ENCODE peak calls at places on chromosomes 7 and 10, in ten cellular contexts. G is ovary; N is breast epithelium; V is cardiac muscle cell; I is CD8-positive, alpha-beta memory T cell; F is psoas muscle; X is transverse colon; H is right atrium auricular region; Z is heart left ventricle; L is mammary epithelial cell. Q is an unnamed sample.

GRCh38 chr7:137130751-137131158 is 212.8 kb downstream of the PTN start:
- DNase-seq in V (no peak), H (no peak), I (no peak), X (no peak), N (no peak), G (no peak), Z (no peak), F (no peak), L (peak; percentile 94), Q (no peak)

GRCh38 chr7:123979876-123980275 is 53.0 kb downstream of the TMEM229A start:
- DNase-seq in Z (no peak), H (no peak), X (no peak), F (no peak), N (no peak), V (no peak), I (no peak), L (peak; percentile 44), G (no peak), Q (no peak)

GRCh38 chr7:75072978-75073282 is 672 bp downstream of the RCC1L start:
- DNase-seq in H (no peak), I (no peak), Z (no peak), G (no peak), X (no peak), V (no peak), N (no peak), F (no peak), L (no peak), Q (no peak)

GRCh38 chr7:44906980-44907379 is 21.6 kb upstream of the PURB start:
- DNase-seq in F (no peak), I (no peak), G (no peak), V (no peak), X (no peak), Z (no peak), L (no peak), N (no peak), H (no peak), Q (no peak)

GRCh38 chr7:89798599-89798996 is 355.7 kb upstream of the STEAP1 start:
- DNase-seq in Z (peak; percentile 21), X (no peak), H (no peak), L (no peak), N (no peak), V (no peak), G (no peak), F (no peak), I (no peak), Q (no peak)

GRCh38 chr10:89163265-89163995 is 43.7 kb downstream of the CH25H start:
- DNase-seq in X (peak; percentile 41), I (peak; percentile 19), Z (peak; percentile 37), N (no peak), V (no peak), H (peak; percentile 62), F (peak; percentile 14), G (no peak), L (peak; percentile 91), Q (peak; percentile 89)

GRCh38 chr7:105046414-105046813 is 32.4 kb downstream of the KMT2E start:
- DNase-seq in H (no peak), L (peak; percentile 27), Z (no peak), N (no peak), V (no peak), I (no peak), X (no peak), F (no peak), G (no peak), Q (no peak)

GRCh38 chr10:18312385-18313145 is 172.3 kb downstream of the CACNB2 start:
- DNase-seq in L (peak; percentile 0), F (no peak), Z (no peak), X (no peak), N (no peak), G (peak; percentile 56), V (peak; percentile 81), H (no peak), I (no peak), Q (no peak)

GRCh38 chr7:84477786-84478405 is 283.3 kb upstream of the SEMA3A start:
- DNase-seq in I (no peak), Z (no peak), V (no peak), L (peak; percentile 72), F (no peak), N (no peak), H (no peak), X (no peak), G (no peak), Q (no peak)

GRCh38 chr10:101781984-101782810 is 1.0 kb downstream of the NPM3 start:
- DNase-seq in L (no peak), H (peak; percentile 42), N (no peak), X (no peak), I (no peak), G (no peak), Z (no peak), V (no peak), F (no peak), Q (no peak)

GRCh38 chr7:39341083-39341482 is 225.1 kb upstream of the YAE1 start:
- DNase-seq in G (no peak), F (no peak), I (no peak), L (no peak), Z (no peak), X (no peak), N (no peak), V (no peak), H (no peak), Q (no peak)

GRCh38 chr7:92325850-92326249 is 80.1 kb downstream of the ANKIB1 start:
- DNase-seq in Z (no peak), H (no peak), F (no peak), L (no peak), I (no peak), V (peak; percentile 6), G (no peak), X (no peak), N (no peak), Q (no peak)

GRCh38 chr7:92330835-92331438 is 85.2 kb downstream of the ANKIB1 start:
- DNase-seq in F (no peak), L (no peak), V (no peak), I (no peak), G (no peak), N (no peak), Z (no peak), H (no peak), X (peak; percentile 8), Q (no peak)

GRCh38 chr7:92335574-92335973 is 89.8 kb downstream of the ANKIB1 start:
- DNase-seq in L (no peak), F (no peak), Z (no peak), X (no peak), G (no peak), H (no peak), I (no peak), V (no peak), N (no peak), Q (no peak)

GRCh38 chr7:92332782-92333181 is 87.0 kb downstream of the ANKIB1 start:
- DNase-seq in H (no peak), N (no peak), X (no peak), Z (no peak), I (no peak), F (no peak), L (no peak), V (no peak), G (no peak), Q (no peak)

GRCh38 chr7:92331508-92331907 is 85.7 kb downstream of the ANKIB1 start:
- DNase-seq in Z (no peak), G (no peak), X (no peak), N (no peak), I (no peak), F (no peak), H (no peak), L (no peak), V (no peak), Q (no peak)
- H3K36me3 ChIP-seq in Z (no peaks in the 10 kb centered on the region), G (no peaks in the 10 kb centered on the region), X (no peaks in the 10 kb centered on the region), N (no peaks in the 10 kb centered on the region), I (no peaks in the 10 kb centered on the region), F (no peaks in the 10 kb centered on the region), H (no peaks in the 10 kb centered on the region), L (no peaks in the 10 kb centered on the region), V (peaks cover 10% of the 10 kb centered on the region), Q (peaks cover 14% of the 10 kb centered on the region)

GRCh38 chr7:127536426-127537152 is 48.8 kb downstream of the GCC1 start:
- DNase-seq in N (no peak), F (no peak), Z (no peak), V (no peak), H (no peak), I (no peak), G (no peak), X (no peak), L (no peak), Q (no peak)
- H3K9me3 ChIP-seq in N (no peaks in the 10 kb centered on the region), F (no peaks in the 10 kb centered on the region), Z (no peaks in the 10 kb centered on the region), V (no peaks in the 10 kb centered on the region), H (no peaks in the 10 kb centered on the region), I (no peaks in the 10 kb centered on the region), G (no peaks in the 10 kb centered on the region), X (no peaks in the 10 kb centered on the region), L (no peaks in the 10 kb centered on the region), Q (no peaks in the 10 kb centered on the region)

GRCh38 chr10:70952446-70952845 is 64.1 kb upstream of the PCBD1 start:
- DNase-seq in H (no peak), Z (peak; percentile 4), F (no peak), I (no peak), V (no peak), X (no peak), N (no peak), L (no peak), G (no peak), Q (no peak)
- H3K27me3 ChIP-seq in H (no peaks in the 10 kb centered on the region), Z (no peaks in the 10 kb centered on the region), F (peaks cover 1% of the 10 kb centered on the region), I (no peaks in the 10 kb centered on the region), V (no peaks in the 10 kb centered on the region), X (no peaks in the 10 kb centered on the region), N (no peaks in the 10 kb centered on the region), L (peaks cover 10% of the 10 kb centered on the region), G (no peaks in the 10 kb centered on the region), Q (no peaks in the 10 kb centered on the region)

DNA sequence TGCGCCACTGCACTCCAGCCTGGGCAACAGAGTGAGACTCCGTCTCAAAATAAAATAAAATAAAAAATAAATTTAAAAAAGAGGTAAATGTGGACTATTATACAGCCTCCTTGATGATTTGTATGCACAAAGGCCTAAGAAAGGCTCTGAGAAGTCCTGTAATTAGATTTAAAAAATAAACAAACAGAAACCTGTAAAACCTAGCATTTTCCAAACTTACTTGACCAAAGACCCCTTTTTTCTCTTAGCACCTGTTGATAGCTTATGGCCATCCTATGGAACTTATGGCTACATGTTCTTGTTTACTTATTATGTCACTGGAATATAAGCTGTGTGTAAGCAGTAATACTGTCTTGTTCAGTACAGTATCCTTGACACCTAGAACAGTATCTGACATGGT is 5.7 kb downstream of the DNAJC2 start:
- DNase-seq in H (no peak), F (no peak), N (no peak), X (no peak), Z (no peak), V (no peak), I (no peak), G (no peak), L (no peak), Q (no peak)
- H3K36me3 ChIP-seq in H (peaks cover 44% of the 10 kb centered on the region), F (peaks cover 5% of the 10 kb centered on the region), N (peaks cover 5% of the 10 kb centered on the region), X (no peaks in the 10 kb centered on the region), Z (no peaks in the 10 kb centered on the region), V (peaks cover 44% of the 10 kb centered on the region), I (peaks cover 32% of the 10 kb centered on the region), G (no peaks in the 10 kb centered on the region), L (peaks cover 23% of the 10 kb centered on the region), Q (peaks cover 58% of the 10 kb centered on the region)

GRCh38 chr7:77823787-77824186 is 25.2 kb downstream of the PHTF2 start:
- DNase-seq in I (no peak), V (no peak), G (no peak), Z (no peak), L (no peak), X (no peak), F (no peak), H (no peak), N (no peak), Q (no peak)
- H3K9me3 ChIP-seq in I (peaks cover 22% of the 10 kb centered on the region), V (no peaks in the 10 kb centered on the region), G (no peaks in the 10 kb centered on the region), Z (peaks cover 9% of the 10 kb centered on the region), L (peaks cover 17% of the 10 kb centered on the region), X (peaks cover 23% of the 10 kb centered on the region), F (peaks cover 16% of the 10 kb centered on the region), H (peaks cover 12% of the 10 kb centered on the region), N (peaks cover 30% of the 10 kb centered on the region), Q (peaks cover 42% of the 10 kb centered on the region)

GRCh38 chr10:99235469-99235871 is at the start of gene HPSE2:
- DNase-seq in H (no peak), L (no peak), X (no peak), G (no peak), F (no peak), I (no peak), V (no peak), N (no peak), Z (no peak), Q (no peak)
- H3K27me3 ChIP-seq in H (peaks cover 26% of the 10 kb centered on the region), L (peaks cover 54% of the 10 kb centered on the region), X (peaks cover 85% of the 10 kb centered on the region), G (no peaks in the 10 kb centered on the region), F (peaks cover 37% of the 10 kb centered on the region), I (peaks cover 33% of the 10 kb centered on the region), V (peaks cover 84% of the 10 kb centered on the region), N (peaks cover 3% of the 10 kb centered on the region), Z (peaks cover 41% of the 10 kb centered on the region), Q (peaks cover 45% of the 10 kb centered on the region)